ENCODE peak calls at places on chromosomes 4 and X, in five cellular contexts. One of them, this sample, is unnamed.

GRCh38 chrX:119981286-119982070 is 37.9 kb upstream of the NKAP start:
- DNase-seq in Kasumi-1: peak
- DNase-seq in A549: no peak
- DNase-seq in NCI-H460: peak
- DNase-seq in left lung: no peak
- DNase-seq in this sample: no peak

GRCh38 chrX:18654873-18655836 is 16.8 kb downstream of the RS1 start:
- DNase-seq in Kasumi-1: no peak
- DNase-seq in A549: no peak
- DNase-seq in NCI-H460: no peak
- DNase-seq in left lung: no peak
- DNase-seq in this sample: no peak

GRCh38 chrX:71053217-71053621 is 14.9 kb downstream of the SNX12 start:
- DNase-seq in Kasumi-1: peak
- DNase-seq in A549: no peak
- DNase-seq in NCI-H460: no peak
- DNase-seq in left lung: no peak
- DNase-seq in this sample: no peak

GRCh38 chr4:184775854-184776555 is 42.1 kb upstream of the CENPU start:
- DNase-seq in Kasumi-1: no peak
- DNase-seq in A549: no peak
- DNase-seq in NCI-H460: no peak
- DNase-seq in left lung: no peak
- DNase-seq in this sample: no peak

GRCh38 chr4:148273501-148273986 is 168.7 kb downstream of the NR3C2 start:
- DNase-seq in Kasumi-1: no peak
- DNase-seq in A549: no peak
- DNase-seq in NCI-H460: no peak
- DNase-seq in left lung: no peak
- DNase-seq in this sample: no peak

GRCh38 chrX:108610141-108610540 is 126.2 kb downstream of the IRS4 start:
- DNase-seq in Kasumi-1: no peak
- DNase-seq in A549: no peak
- DNase-seq in NCI-H460: no peak
- DNase-seq in left lung: no peak
- DNase-seq in this sample: no peak

GRCh38 chr4:70556856-70557255 is 35.2 kb upstream of the AMBN start:
- DNase-seq in Kasumi-1: no peak
- DNase-seq in A549: no peak
- DNase-seq in NCI-H460: no peak
- DNase-seq in left lung: no peak
- DNase-seq in this sample: no peak

GRCh38 chr4:138259296-138259695 is 17.1 kb upstream of the SLC7A11 start:
- DNase-seq in Kasumi-1: no peak
- DNase-seq in A549: no peak
- DNase-seq in NCI-H460: no peak
- DNase-seq in left lung: no peak
- DNase-seq in this sample: no peak

GRCh38 chrX:6941041-6941440 is 206.5 kb upstream of the STS start:
- DNase-seq in Kasumi-1: no peak
- DNase-seq in A549: no peak
- DNase-seq in NCI-H460: no peak
- DNase-seq in left lung: no peak
- DNase-seq in this sample: no peak

GRCh38 chr4:182531555-182532162 is 288.5 kb downstream of the TENM3 start:
- DNase-seq in Kasumi-1: no peak
- DNase-seq in A549: no peak
- DNase-seq in NCI-H460: no peak
- DNase-seq in left lung: no peak
- DNase-seq in this sample: no peak

GRCh38 chr4:99826016-99826415 is 9.4 kb downstream of the DAPP1 start:
- DNase-seq in Kasumi-1: no peak
- DNase-seq in A549: no peak
- DNase-seq in NCI-H460: no peak
- DNase-seq in left lung: no peak
- DNase-seq in this sample: no peak

GRCh38 chr4:135775909-135776308 is 1574.3 kb upstream of the PABPC4L start:
- DNase-seq in Kasumi-1: no peak
- DNase-seq in A549: no peak
- DNase-seq in NCI-H460: no peak
- DNase-seq in left lung: no peak
- DNase-seq in this sample: no peak

GRCh38 chr4:174037631-174038030 is 245.8 kb downstream of the FBXO8 start:
- DNase-seq in Kasumi-1: no peak
- DNase-seq in A549: no peak
- DNase-seq in NCI-H460: no peak
- DNase-seq in left lung: no peak
- DNase-seq in this sample: no peak

This sample was measured in type B pancreatic cell.